ENCODE peak calls at places on chromosomes 7 and 10, in four cellular contexts. E is dorsolateral prefrontal cortex, G is Peyer's patch, Z is fibroblast of lung. Q is an unnamed sample.
A peak's percentile ranks its signal among the peaks of the same experiment; 100 is the strongest.

GRCh38 chr7:51647931-51648351 is 331.3 kb upstream of the COBL start:
- DNase-seq in E (peak; percentile 54), G (no peak), Z (no peak), Q (peak; percentile 18)

GRCh38 chr7:2870471-2870941 is 26.4 kb upstream of the GNA12 start:
- DNase-seq in E (no peak), G (no peak), Z (peak; percentile 63), Q (peak; percentile 46)

GRCh38 chr10:84269773-84270172 is 24.9 kb downstream of the RGR start:
- DNase-seq in E (no peak), G (no peak), Z (peak; percentile 81), Q (no peak)

GRCh38 chr7:16416289-16417282 is 4.8 kb downstream of the CRPPA start:
- DNase-seq in E (no peak), G (no peak), Z (peak; percentile 58), Q (no peak)

GRCh38 chr7:139041378-139042053 is 5.7 kb upstream of the ZC3HAV1L start:
- DNase-seq in E (no peak), G (no peak), Z (no peak), Q (no peak)

GRCh38 chr10:3109196-3109595 is 41.8 kb downstream of the PFKP start:
- DNase-seq in E (no peak), G (no peak), Z (no peak), Q (no peak)

GRCh38 chr10:110547139-110547761 is 20.2 kb upstream of the SMC3 start:
- DNase-seq in E (no peak), G (no peak), Z (peak; percentile 82), Q (peak; percentile 69)

GRCh38 chr10:47438857-47439474 is 44.9 kb downstream of the ANXA8 start:
- DNase-seq in E (peak; percentile 25), G (peak; percentile 57), Z (peak; percentile 70), Q (peak; percentile 45)

GRCh38 chr10:106582291-106582690 is 582.2 kb downstream of the SORCS1 start:
- DNase-seq in E (peak; percentile 70), G (no peak), Z (no peak), Q (no peak)

GRCh38 chr7:149729983-149730801 is 43.2 kb downstream of the ZNF467 start:
- DNase-seq in E (peak; percentile 67), G (peak; percentile 30), Z (no peak), Q (no peak)

GRCh38 chr7:129948338-129948737 is 4.4 kb downstream of the UBE2H start:
- DNase-seq in E (no peak), G (no peak), Z (no peak), Q (no peak)

GRCh38 chr10:77156406-77156879 is 481.2 kb downstream of the KCNMA1 start:
- DNase-seq in E (no peak), G (no peak), Z (peak; percentile 76), Q (no peak)

GRCh38 chr10:47025540-47026300 is 114.5 kb downstream of the PTPN20 start:
- DNase-seq in E (peak; percentile 24), G (peak; percentile 43), Z (peak; percentile 25), Q (no peak)

GRCh38 chr7:52753855-52754254 is 281.6 kb upstream of the POM121L12 start:
- DNase-seq in E (no peak), G (no peak), Z (no peak), Q (no peak)

GRCh38 chr10:112389147-112389822 is 15.4 kb downstream of the ACSL5 start:
- DNase-seq in E (no peak), G (no peak), Z (peak; percentile 5), Q (peak; percentile 30)

GRCh38 chr7:12889391-12889790 is 202.0 kb downstream of the ARL4A start:
- DNase-seq in E (no peak), G (no peak), Z (peak; percentile 21), Q (no peak)

GRCh38 chr7:155571581-155572345 is 25.4 kb upstream of the CNPY1 start:
- DNase-seq in E (no peak), G (no peak), Z (no peak), Q (no peak)

GRCh38 chr10:96436035-96436434 is 77.2 kb upstream of the OPALIN start:
- DNase-seq in E (no peak), G (no peak), Z (no peak), Q (no peak)

GRCh38 chr10:103736763-103737162 is 118.6 kb downstream of the SH3PXD2A start:
- DNase-seq in E (no peak), G (no peak), Z (no peak), Q (peak; percentile 88)

GRCh38 chr7:2757904-2758672 is 70.1 kb downstream of the AMZ1 start:
- DNase-seq in E (no peak), G (peak; percentile 59), Z (peak; percentile 99), Q (peak; percentile 87)

GRCh38 chr7:3109516-3109915 is 65.8 kb upstream of the CARD11 start:
- DNase-seq in E (no peak), G (no peak), Z (no peak), Q (no peak)

GRCh38 chr7:46848944-46849343 is 733.0 kb downstream of the TNS3 start:
- DNase-seq in E (no peak), G (no peak), Z (no peak), Q (no peak)

GRCh38 chr7:35991511-35992232 is 161.4 kb upstream of the EEPD1 start:
- DNase-seq in E (no peak), G (no peak), Z (no peak), Q (no peak)

GRCh38 chr10:30999084-30999712 is 32.5 kb downstream of the ZNF438 start:
- DNase-seq in E (no peak), G (no peak), Z (peak; percentile 77), Q (no peak)

GRCh38 chr10:55441777-55442176 is 640.7 kb upstream of the PCDH15 start:
- DNase-seq in E (no peak), G (no peak), Z (no peak), Q (no peak)

GRCh38 chr7:44984478-44984758 is 5.6 kb upstream of the MYO1G start:
- DNase-seq in E (no peak), G (no peak), Z (no peak), Q (no peak)

GRCh38 chr10:102285134-102285533 is 39.8 kb downstream of the GBF1 start:
- DNase-seq in E (no peak), G (no peak), Z (no peak), Q (no peak)

GRCh38 chr7:101666751-101667150 is 37.7 kb upstream of the MYL10 start:
- DNase-seq in E (no peak), G (no peak), Z (no peak), Q (no peak)

GRCh38 chr7:101667959-101668358 is 38.9 kb upstream of the MYL10 start:
- DNase-seq in E (no peak), G (no peak), Z (no peak), Q (no peak)

GRCh38 chr7:101667399-101667798 is 38.3 kb upstream of the MYL10 start:
- DNase-seq in E (no peak), G (no peak), Z (no peak), Q (no peak)

GRCh38 chr7:101668726-101669125 is 39.6 kb upstream of the MYL10 start:
- DNase-seq in E (no peak), G (no peak), Z (no peak), Q (no peak)

GRCh38 chr7:101669307-101669706 is 40.2 kb upstream of the MYL10 start:
- DNase-seq in E (no peak), G (no peak), Z (no peak), Q (no peak)
- TF ChIP-seq CTCF in E (no peak), G (peak; percentile 39), Z (no peak), Q (no peak)

DNA sequence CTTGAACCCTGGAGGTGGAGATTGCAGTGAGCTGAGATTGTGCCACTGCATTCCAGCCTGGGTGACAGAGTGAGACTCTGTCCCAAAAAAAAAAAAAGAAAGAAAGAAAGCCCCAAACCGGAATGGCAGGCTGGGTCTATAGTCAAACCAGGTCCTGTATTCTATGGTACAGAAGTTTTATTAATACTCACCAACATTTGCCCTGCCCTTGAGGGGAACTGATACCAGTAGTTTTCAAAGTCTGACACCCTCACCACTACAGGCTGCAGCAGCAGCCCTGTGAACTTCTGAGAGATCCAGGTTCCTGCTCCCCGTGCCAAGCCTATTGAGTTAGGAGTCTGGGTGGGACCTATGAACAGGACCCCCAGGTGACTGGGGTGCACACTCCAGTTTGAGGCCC is 80.6 kb downstream of the RGS10 start:
- DNase-seq in E (no peak), G (no peak), Z (no peak), Q (no peak)
- H3K27ac ChIP-seq in E (no peak overlapping the region), G (no peak overlapping the region), Z (no peak overlapping the region), Q (no peak overlapping the region)

GRCh38 chr10:93039110-93039509 is 21.5 kb upstream of the CYP26C1 start:
- DNase-seq in E (no peak), G (no peak), Z (no peak), Q (no peak)

GRCh38 chr10:93034426-93034825 is 26.2 kb upstream of the CYP26C1 start:
- DNase-seq in E (no peak), G (no peak), Z (no peak), Q (no peak)

GRCh38 chr10:93039721-93040120 is 20.9 kb upstream of the CYP26C1 start:
- DNase-seq in E (no peak), G (no peak), Z (peak; percentile 59), Q (peak; percentile 48)
- TF ChIP-seq CTCF in E (no peak), G (peak; percentile 56), Z (peak; percentile 71), Q (no peak)

GRCh38 chr7:84187813-84188212 is 6.8 kb downstream of the SEMA3A start:
- DNase-seq in E (no peak), G (no peak), Z (peak; percentile 47), Q (peak; percentile 40)
- H3K27ac ChIP-seq in E (no peak overlapping the region), G (no peak overlapping the region), Z (no peak overlapping the region), Q (no peak overlapping the region)

DNA sequence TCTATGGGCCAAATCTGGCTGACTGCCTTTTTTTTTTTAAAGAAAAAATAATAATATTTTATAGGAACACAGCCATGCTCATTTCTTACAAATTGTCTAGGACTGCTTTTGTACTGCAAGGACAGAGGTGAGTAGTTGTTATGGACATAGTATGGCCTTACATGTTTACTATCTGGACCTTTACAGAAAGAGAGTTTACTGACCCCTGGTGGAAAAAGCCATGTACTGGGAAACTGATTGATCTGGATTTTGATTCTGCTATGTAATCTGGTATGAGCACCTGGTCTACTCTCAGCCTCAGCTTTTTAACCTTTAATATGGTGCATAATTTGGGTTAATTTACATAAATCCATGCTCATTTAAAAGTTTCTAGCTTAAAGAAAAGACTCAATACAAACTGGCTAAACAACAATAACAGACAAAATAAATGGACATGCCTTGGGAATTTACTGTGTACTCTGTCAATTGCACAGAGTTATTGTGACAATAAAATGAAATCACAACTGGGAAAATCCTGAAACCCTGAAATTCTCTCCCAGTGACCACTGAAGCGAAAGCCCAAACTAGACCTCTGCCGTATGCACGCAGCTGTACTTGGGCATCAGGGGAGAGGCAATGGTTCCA is 260.7 kb downstream of the BMPER start:
- DNase-seq in E (no peak), G (no peak), Z (peak; percentile 63), Q (no peak)
- TF ChIP-seq CTCF in E (peak; percentile 28), G (peak; percentile 32), Z (peak; percentile 64), Q (peak; percentile 36)